ENCODE peak calls at places on chromosomes 13 and 19, in five cellular contexts. One of them, this sample, is unnamed.

GRCh38 chr13:22027561-22027960 is 356.7 kb downstream of the FGF9 start:
- DNase-seq in breast epithelium: no peak
- DNase-seq in effector CD4-positive, alpha-beta T cell: no peak
- DNase-seq in NCI-H510A treated with DMSO at 0.1 percent for 48 hours: no peak
- DNase-seq in activated effector memory CD4-positive, alpha-beta T cell treated with anti-CD3 and anti-CD28 coated beads, Interleukin-2, amount 50 U/mL, for 16 hours: no peak
- DNase-seq in this sample: no peak

GRCh38 chr13:114076329-114076761 is 56.1 kb downstream of the RASA3 start:
- DNase-seq in NCI-H510A treated with DMSO at 0.1 percent for 48 hours: no peak
- DNase-seq in breast epithelium: no peak
- DNase-seq in effector CD4-positive, alpha-beta T cell: no peak
- DNase-seq in activated effector memory CD4-positive, alpha-beta T cell treated with anti-CD3 and anti-CD28 coated beads, Interleukin-2, amount 50 U/mL, for 16 hours: peak
- DNase-seq in this sample: no peak

GRCh38 chr19:41795031-41795461 is 1.3 kb upstream of the CEACAM3 start:
- DNase-seq in activated effector memory CD4-positive, alpha-beta T cell treated with anti-CD3 and anti-CD28 coated beads, Interleukin-2, amount 50 U/mL, for 16 hours: peak
- DNase-seq in breast epithelium: no peak
- DNase-seq in effector CD4-positive, alpha-beta T cell: peak
- DNase-seq in NCI-H510A treated with DMSO at 0.1 percent for 48 hours: peak
- DNase-seq in this sample: peak

GRCh38 chr13:42814868-42815267 is 33.5 kb downstream of the FAM216B start:
- DNase-seq in NCI-H510A treated with DMSO at 0.1 percent for 48 hours: no peak
- DNase-seq in activated effector memory CD4-positive, alpha-beta T cell treated with anti-CD3 and anti-CD28 coated beads, Interleukin-2, amount 50 U/mL, for 16 hours: no peak
- DNase-seq in breast epithelium: no peak
- DNase-seq in effector CD4-positive, alpha-beta T cell: no peak
- DNase-seq in this sample: no peak

GRCh38 chr19:38057954-38058690 is 151.1 kb downstream of the SIPA1L3 start:
- DNase-seq in breast epithelium: peak
- DNase-seq in activated effector memory CD4-positive, alpha-beta T cell treated with anti-CD3 and anti-CD28 coated beads, Interleukin-2, amount 50 U/mL, for 16 hours: no peak
- DNase-seq in effector CD4-positive, alpha-beta T cell: no peak
- DNase-seq in NCI-H510A treated with DMSO at 0.1 percent for 48 hours: peak
- DNase-seq in this sample: no peak

GRCh38 chr19:50479761-50480251 is 3.2 kb upstream of the GARIN5A start:
- DNase-seq in breast epithelium: no peak
- DNase-seq in activated effector memory CD4-positive, alpha-beta T cell treated with anti-CD3 and anti-CD28 coated beads, Interleukin-2, amount 50 U/mL, for 16 hours: peak
- DNase-seq in effector CD4-positive, alpha-beta T cell: no peak
- DNase-seq in NCI-H510A treated with DMSO at 0.1 percent for 48 hours: no peak
- DNase-seq in this sample: no peak

GRCh38 chr13:109479991-109480696 is 306.2 kb downstream of the IRS2 start:
- DNase-seq in breast epithelium: no peak
- DNase-seq in activated effector memory CD4-positive, alpha-beta T cell treated with anti-CD3 and anti-CD28 coated beads, Interleukin-2, amount 50 U/mL, for 16 hours: no peak
- DNase-seq in NCI-H510A treated with DMSO at 0.1 percent for 48 hours: no peak
- DNase-seq in effector CD4-positive, alpha-beta T cell: no peak
- DNase-seq in this sample: no peak

GRCh38 chr19:35419046-35419445 is 29.0 kb upstream of the FFAR2 start:
- DNase-seq in activated effector memory CD4-positive, alpha-beta T cell treated with anti-CD3 and anti-CD28 coated beads, Interleukin-2, amount 50 U/mL, for 16 hours: no peak
- DNase-seq in effector CD4-positive, alpha-beta T cell: no peak
- DNase-seq in breast epithelium: no peak
- DNase-seq in NCI-H510A treated with DMSO at 0.1 percent for 48 hours: no peak
- DNase-seq in this sample: no peak

GRCh38 chr19:40610396-40611064 is 9.4 kb downstream of the LTBP4 start:
- DNase-seq in NCI-H510A treated with DMSO at 0.1 percent for 48 hours: no peak
- DNase-seq in effector CD4-positive, alpha-beta T cell: peak
- DNase-seq in activated effector memory CD4-positive, alpha-beta T cell treated with anti-CD3 and anti-CD28 coated beads, Interleukin-2, amount 50 U/mL, for 16 hours: peak
- DNase-seq in breast epithelium: peak
- DNase-seq in this sample: peak